ENCODE peak calls at places on chromosomes 2 and 18, in seven cellular contexts. P is GM13976, Q is GM20000, H is endothelial cell, O is GM13977, Z is heart left ventricle, J is HFFc6. X is an unnamed sample.

GRCh38 chr2:235917506-235917905 is 250.7 kb downstream of the GBX2 start:
- DNase-seq in Q (no peak), J (no peak), O (no peak), P (no peak), H (no peak), Z (no peak), X (no peak)

GRCh38 chr2:217853301-217853881 is 149.4 kb downstream of the TNS1 start:
- DNase-seq in J (peak), H (no peak), O (no peak), Z (no peak), P (no peak), Q (no peak), X (no peak)

GRCh38 chr2:176079851-176080539 is 3.8 kb downstream of the EVX2 start:
- DNase-seq in P (peak), J (peak), H (peak), Q (peak), Z (no peak), O (peak), X (no peak)

GRCh38 chr2:15771124-15771523 is 169.2 kb upstream of the MYCN start:
- DNase-seq in H (no peak), J (no peak), Z (no peak), Q (no peak), O (no peak), P (no peak), X (no peak)

GRCh38 chr2:239429473-239430350 is 28.9 kb upstream of the HDAC4 start:
- DNase-seq in P (no peak), Z (no peak), Q (no peak), O (no peak), H (no peak), J (no peak), X (no peak)

GRCh38 chr2:216620806-216621205 is 12.4 kb upstream of the IGFBP2 start:
- DNase-seq in O (no peak), Q (no peak), Z (peak), H (no peak), J (no peak), P (no peak), X (peak)

GRCh38 chr2:143399679-143400078 is 270.5 kb downstream of the ARHGAP15 start:
- DNase-seq in J (peak), P (no peak), Z (no peak), O (no peak), Q (no peak), H (no peak), X (no peak)

GRCh38 chr2:26541401-26542193 is 63.7 kb upstream of the OTOF start:
- DNase-seq in J (no peak), P (no peak), Z (no peak), O (no peak), H (no peak), Q (no peak), X (no peak)

GRCh38 chr18:49751427-49752094 is 61.8 kb downstream of the ACAA2 start:
- DNase-seq in H (no peak), J (no peak), Q (no peak), O (no peak), P (no peak), Z (no peak), X (no peak)

GRCh38 chr2:73716518-73717250 is 20.5 kb downstream of the TPRKB start:
- DNase-seq in Z (no peak), Q (no peak), H (no peak), J (no peak), P (no peak), O (peak), X (no peak)

GRCh38 chr2:226673314-226673723 is 126.3 kb downstream of the IRS1 start:
- DNase-seq in Z (no peak), O (no peak), J (peak), P (no peak), Q (no peak), H (no peak), X (peak)

GRCh38 chr2:144329472-144329871 is 190.4 kb downstream of the ZEB2 start:
- DNase-seq in Z (no peak), Q (no peak), J (no peak), P (no peak), O (no peak), H (no peak), X (no peak)

GRCh38 chr18:41532344-41533086 is 422.5 kb upstream of the PIK3C3 start:
- DNase-seq in Z (no peak), O (no peak), H (peak), J (no peak), Q (no peak), P (no peak), X (peak)

GRCh38 chr2:150142561-150142960 is 344.9 kb downstream of the RND3 start:
- DNase-seq in J (peak), H (no peak), P (no peak), Z (no peak), O (no peak), Q (no peak), X (peak)

GRCh38 chr18:54130631-54131030 is 93.8 kb downstream of the MBD2 start:
- DNase-seq in H (no peak), J (no peak), P (no peak), Q (no peak), Z (no peak), O (no peak), X (no peak)

GRCh38 chr18:25399554-25399953 is 47.6 kb upstream of the ZNF521 start:
- DNase-seq in J (no peak), P (no peak), Q (no peak), Z (no peak), O (no peak), H (no peak), X (no peak)

GRCh38 chr2:98088261-98088660 is 1.3 kb downstream of the VWA3B start:
- DNase-seq in P (no peak), Z (peak), Q (peak), O (no peak), J (no peak), H (no peak), X (no peak)

GRCh38 chr2:205051417-205051816 is 506.1 kb downstream of the PARD3B start:
- DNase-seq in J (no peak), Z (no peak), P (no peak), H (no peak), O (no peak), Q (no peak), X (no peak)

GRCh38 chr2:159785195-159785594 is 12.8 kb downstream of the CD302 start:
- DNase-seq in Z (no peak), J (no peak), O (no peak), H (no peak), P (no peak), Q (no peak), X (no peak)

GRCh38 chr2:49004046-49004626 is 150.2 kb downstream of the FSHR start:
- DNase-seq in Q (peak), J (no peak), O (no peak), H (no peak), Z (no peak), P (no peak), X (no peak)

GRCh38 chr2:10382313-10383061 is 65.6 kb downstream of the ODC1 start:
- DNase-seq in H (peak), J (no peak), Z (no peak), O (no peak), Q (no peak), P (no peak), X (no peak)

DNA sequence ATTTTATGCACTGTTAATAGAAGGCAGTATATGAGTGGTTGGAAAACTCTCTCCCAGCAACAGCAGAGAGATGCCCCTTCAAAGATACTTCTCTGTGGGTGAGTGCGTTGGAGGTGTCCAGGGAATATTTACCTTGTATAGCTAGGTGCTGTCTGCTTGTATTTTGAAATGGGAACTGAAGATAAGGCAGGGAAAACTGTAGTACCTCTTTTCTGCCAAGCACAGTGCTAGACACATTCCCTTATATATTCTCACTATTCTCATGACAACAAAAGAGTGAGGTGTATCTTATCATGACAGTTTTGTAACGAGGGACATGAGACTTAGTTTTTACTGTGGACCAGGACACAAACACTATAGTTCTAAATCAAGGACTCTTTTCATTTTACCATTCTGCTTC is 2.1 kb downstream of the TTC39C start:
- DNase-seq in J (no peak), O (no peak), P (no peak), Q (no peak), Z (no peak), H (no peak), X (peak)
- TF ChIP-seq CTCF in J (peak), O (peak), P (no peak), Q (peak), Z (peak), H (no peak), X (peak)

DNA sequence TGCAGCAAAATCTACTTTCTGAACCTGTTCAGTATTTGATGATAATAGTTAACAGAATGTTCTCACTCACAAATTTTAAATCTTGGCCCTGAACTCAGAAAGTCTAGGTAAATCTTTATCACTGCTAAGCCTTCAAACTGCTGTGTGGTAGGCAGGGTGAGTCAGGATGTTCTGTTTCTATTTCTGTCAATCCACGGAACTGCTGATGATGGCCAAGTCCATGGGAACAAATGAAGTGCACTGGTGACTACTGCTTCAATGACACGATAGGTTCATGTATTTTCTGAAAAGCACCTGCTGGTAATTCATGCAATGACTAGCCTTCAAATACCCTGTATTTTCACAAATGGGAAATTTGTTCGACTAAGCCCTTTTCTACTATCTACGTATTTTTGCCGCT is 14.2 kb downstream of the NIFK start:
- DNase-seq in H (no peak), J (peak), O (no peak), P (no peak), Q (no peak), Z (no peak), X (peak)
- TF ChIP-seq CTCF in H (no peak), J (no peak), O (no peak), P (no peak), Q (no peak), Z (no peak), X (no peak)

DNA sequence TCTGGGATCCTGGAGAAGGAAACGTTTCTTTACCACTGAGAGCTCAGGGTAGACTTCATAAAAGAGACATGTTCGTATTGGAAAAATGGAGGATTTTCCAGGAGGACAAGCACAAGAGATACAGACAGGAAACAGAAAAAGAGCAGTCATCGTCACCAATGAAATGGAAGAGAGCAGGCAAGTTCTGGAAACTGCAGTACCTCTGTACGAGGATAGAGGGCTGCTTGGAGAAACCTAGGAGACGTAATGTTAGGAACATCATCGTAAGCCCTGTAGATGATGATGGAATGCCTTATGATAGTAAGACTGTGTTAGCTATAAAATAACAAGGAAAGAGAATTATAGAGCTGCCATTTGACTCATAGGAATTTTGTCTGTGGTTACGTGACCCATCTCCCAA is 121.1 kb upstream of the KLHL14 start:
- DNase-seq in Q (no peak), P (no peak), O (no peak), J (no peak), H (no peak), Z (no peak), X (no peak)
- TF ChIP-seq CTCF in Q (no peak), P (no peak), O (no peak), J (no peak), H (peak), Z (no peak), X (peak)

GRCh38 chr2:86807462-86808275 is 17.0 kb upstream of the CD8A start:
- DNase-seq in J (no peak), Z (no peak), H (peak), Q (peak), O (peak), P (peak), X (peak)
- TF ChIP-seq CTCF in J (no peak), Z (no peak), H (no peak), Q (no peak), O (no peak), P (no peak), X (no peak)

GRCh38 chr2:199738723-199739412 is 112.1 kb downstream of the FTCDNL1 start:
- DNase-seq in H (no peak), Z (no peak), P (no peak), Q (no peak), O (no peak), J (peak), X (no peak)

GRCh38 chr2:199740111-199740428 is 110.9 kb downstream of the FTCDNL1 start:
- DNase-seq in J (no peak), H (no peak), Q (no peak), P (no peak), O (no peak), Z (no peak), X (no peak)

GRCh38 chr2:199739413-199740110 is 111.4 kb downstream of the FTCDNL1 start:
- DNase-seq in P (peak), O (peak), H (peak), Z (peak), J (peak), Q (peak), X (peak)

GRCh38 chr2:199734651-199735050 is 116.3 kb downstream of the FTCDNL1 start:
- DNase-seq in H (no peak), Z (no peak), O (no peak), J (no peak), Q (no peak), P (no peak), X (no peak)
- TF ChIP-seq CTCF in H (no peak), Z (no peak), O (no peak), J (no peak), Q (no peak), P (no peak), X (no peak)

DNA sequence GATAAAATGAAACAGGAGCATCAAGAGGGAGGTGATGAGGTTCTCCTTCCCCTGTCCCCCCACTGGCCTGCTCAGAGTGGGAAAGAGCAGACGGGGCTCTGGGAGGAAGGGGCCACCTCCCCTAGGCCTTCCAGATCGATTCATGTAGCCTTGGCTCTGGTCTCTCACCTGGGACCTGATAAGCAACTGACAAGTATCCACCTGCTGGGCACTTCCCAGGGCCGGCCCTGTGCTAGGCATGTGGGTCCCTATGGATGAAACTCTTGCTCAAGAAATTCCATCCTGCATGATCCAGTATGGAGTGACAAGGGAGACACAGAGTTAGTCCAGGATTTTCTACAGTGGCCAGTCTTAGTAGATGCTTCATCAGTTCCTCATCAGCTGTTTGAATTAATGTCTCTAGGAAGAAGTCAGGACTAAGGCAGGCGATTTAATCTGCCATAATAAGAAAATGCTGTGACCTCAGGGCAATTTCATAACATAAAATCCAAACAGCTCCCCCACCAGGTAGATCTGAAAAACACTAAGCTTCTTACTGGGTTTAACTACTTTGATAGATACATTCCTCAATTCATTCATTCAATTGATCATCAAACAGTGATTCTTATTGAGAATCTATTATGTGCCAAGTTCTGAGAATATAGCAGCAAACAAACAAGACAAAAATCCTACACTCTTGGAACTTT is 44.7 kb upstream of the ZFP36L2 start:
- DNase-seq in Q (no peak), P (no peak), J (no peak), Z (no peak), H (no peak), O (no peak), X (no peak)
- TF ChIP-seq CTCF in Q (no peak), P (no peak), J (peak), Z (no peak), H (no peak), O (no peak), X (peak)

GRCh38 chr2:9288233-9288632 is 81.6 kb downstream of the ASAP2 start:
- DNase-seq in Q (no peak), O (no peak), H (no peak), J (peak), P (no peak), Z (no peak), X (peak)

GRCh38 chr2:9285921-9286320 is 79.3 kb downstream of the ASAP2 start:
- DNase-seq in J (no peak), P (no peak), Z (no peak), H (no peak), O (no peak), Q (no peak), X (no peak)

GRCh38 chr2:9286553-9287399 is 80.2 kb downstream of the ASAP2 start:
- DNase-seq in O (no peak), P (no peak), J (peak), H (no peak), Q (no peak), Z (no peak), X (no peak)

GRCh38 chr2:9288681-9289338 is 82.2 kb downstream of the ASAP2 start:
- DNase-seq in Z (no peak), Q (no peak), H (no peak), P (no peak), J (peak), O (no peak), X (no peak)

GRCh38 chr2:9287400-9288059 is 80.9 kb downstream of the ASAP2 start:
- DNase-seq in Z (no peak), J (peak), O (no peak), P (no peak), H (no peak), Q (no peak), X (peak)
- TF ChIP-seq CTCF in Z (no peak), J (no peak), O (no peak), P (no peak), H (no peak), Q (no peak), X (no peak)